ENCODE peak calls at places on chromosomes 2 and 18, in four cellular contexts. One of them, this sample, is unnamed.

GRCh38 chr2:8515390-8515761 is 166.5 kb upstream of the ID2 start:
- DNase-seq in hippocampal formation: peak
- DNase-seq in stimulated activated CD4-positive, alpha-beta T cell treated with anti-CD3 and anti-CD28 coated beads, Interleukin-2, amount 100 ng/mL, for 48 hours: peak
- DNase-seq in H9: no peak
- DNase-seq in this sample: no peak

GRCh38 chr2:101199153-101199810 is 48.1 kb upstream of the TBC1D8 start:
- DNase-seq in hippocampal formation: no peak
- DNase-seq in stimulated activated CD4-positive, alpha-beta T cell treated with anti-CD3 and anti-CD28 coated beads, Interleukin-2, amount 100 ng/mL, for 48 hours: no peak
- DNase-seq in H9: no peak
- DNase-seq in this sample: no peak

GRCh38 chr2:75790121-75790520 is 79.4 kb upstream of the GCFC2 start:
- DNase-seq in stimulated activated CD4-positive, alpha-beta T cell treated with anti-CD3 and anti-CD28 coated beads, Interleukin-2, amount 100 ng/mL, for 48 hours: no peak
- DNase-seq in H9: no peak
- DNase-seq in hippocampal formation: no peak
- DNase-seq in this sample: no peak

GRCh38 chr18:32576296-32576916 is 105.7 kb upstream of the GAREM1 start:
- DNase-seq in hippocampal formation: peak
- DNase-seq in stimulated activated CD4-positive, alpha-beta T cell treated with anti-CD3 and anti-CD28 coated beads, Interleukin-2, amount 100 ng/mL, for 48 hours: no peak
- DNase-seq in H9: peak
- DNase-seq in this sample: no peak

GRCh38 chr2:199485732-199486335 is 28.1 kb upstream of the SATB2 start:
- DNase-seq in stimulated activated CD4-positive, alpha-beta T cell treated with anti-CD3 and anti-CD28 coated beads, Interleukin-2, amount 100 ng/mL, for 48 hours: no peak
- DNase-seq in hippocampal formation: peak
- DNase-seq in H9: peak
- DNase-seq in this sample: peak

GRCh38 chr2:57429821-57430220 is 616.8 kb upstream of the VRK2 start:
- DNase-seq in H9: no peak
- DNase-seq in stimulated activated CD4-positive, alpha-beta T cell treated with anti-CD3 and anti-CD28 coated beads, Interleukin-2, amount 100 ng/mL, for 48 hours: no peak
- DNase-seq in hippocampal formation: no peak
- DNase-seq in this sample: no peak

GRCh38 chr2:187890690-187891089 is 336.5 kb upstream of the TFPI start:
- DNase-seq in stimulated activated CD4-positive, alpha-beta T cell treated with anti-CD3 and anti-CD28 coated beads, Interleukin-2, amount 100 ng/mL, for 48 hours: no peak
- DNase-seq in H9: no peak
- DNase-seq in hippocampal formation: no peak
- DNase-seq in this sample: no peak

GRCh38 chr2:232652505-232652851 is 19.1 kb downstream of the EFHD1 start:
- DNase-seq in stimulated activated CD4-positive, alpha-beta T cell treated with anti-CD3 and anti-CD28 coated beads, Interleukin-2, amount 100 ng/mL, for 48 hours: no peak
- DNase-seq in H9: no peak
- DNase-seq in hippocampal formation: no peak
- DNase-seq in this sample: no peak

GRCh38 chr2:160836755-160837154 is 323.5 kb upstream of the TANK start:
- DNase-seq in hippocampal formation: no peak
- DNase-seq in H9: no peak
- DNase-seq in stimulated activated CD4-positive, alpha-beta T cell treated with anti-CD3 and anti-CD28 coated beads, Interleukin-2, amount 100 ng/mL, for 48 hours: no peak
- DNase-seq in this sample: peak

GRCh38 chr18:13379062-13379800 is 160.7 kb downstream of the LDLRAD4 start:
- DNase-seq in hippocampal formation: no peak
- DNase-seq in H9: no peak
- DNase-seq in stimulated activated CD4-positive, alpha-beta T cell treated with anti-CD3 and anti-CD28 coated beads, Interleukin-2, amount 100 ng/mL, for 48 hours: no peak
- DNase-seq in this sample: no peak

GRCh38 chr2:157468931-157469708 is 25.2 kb upstream of the CYTIP start:
- DNase-seq in H9: no peak
- DNase-seq in hippocampal formation: no peak
- DNase-seq in stimulated activated CD4-positive, alpha-beta T cell treated with anti-CD3 and anti-CD28 coated beads, Interleukin-2, amount 100 ng/mL, for 48 hours: no peak
- DNase-seq in this sample: peak

GRCh38 chr18:70365361-70365760 is 76.5 kb downstream of the SOCS6 start:
- DNase-seq in stimulated activated CD4-positive, alpha-beta T cell treated with anti-CD3 and anti-CD28 coated beads, Interleukin-2, amount 100 ng/mL, for 48 hours: no peak
- DNase-seq in H9: no peak
- DNase-seq in hippocampal formation: no peak
- DNase-seq in this sample: no peak

GRCh38 chr2:143901185-143901842 is 618.6 kb downstream of the ZEB2 start:
- DNase-seq in stimulated activated CD4-positive, alpha-beta T cell treated with anti-CD3 and anti-CD28 coated beads, Interleukin-2, amount 100 ng/mL, for 48 hours: no peak
- DNase-seq in H9: no peak
- DNase-seq in hippocampal formation: no peak
- DNase-seq in this sample: peak

GRCh38 chr18:3340015-3340681 is 78.2 kb downstream of the MYL12B start:
- DNase-seq in H9: no peak
- DNase-seq in hippocampal formation: no peak
- DNase-seq in stimulated activated CD4-positive, alpha-beta T cell treated with anti-CD3 and anti-CD28 coated beads, Interleukin-2, amount 100 ng/mL, for 48 hours: no peak
- DNase-seq in this sample: peak

GRCh38 chr2:74584088-74584645 is 29.6 kb downstream of the DOK1 start:
- DNase-seq in hippocampal formation: no peak
- DNase-seq in H9: no peak
- DNase-seq in stimulated activated CD4-positive, alpha-beta T cell treated with anti-CD3 and anti-CD28 coated beads, Interleukin-2, amount 100 ng/mL, for 48 hours: no peak
- DNase-seq in this sample: peak

GRCh38 chr2:227479865-227480475 is 8.0 kb downstream of the AGFG1 start:
- DNase-seq in H9: no peak
- DNase-seq in hippocampal formation: peak
- DNase-seq in stimulated activated CD4-positive, alpha-beta T cell treated with anti-CD3 and anti-CD28 coated beads, Interleukin-2, amount 100 ng/mL, for 48 hours: no peak
- DNase-seq in this sample: no peak

GRCh38 chr2:33134086-33134763 is 187.5 kb downstream of the LTBP1 start:
- DNase-seq in H9: no peak
- DNase-seq in stimulated activated CD4-positive, alpha-beta T cell treated with anti-CD3 and anti-CD28 coated beads, Interleukin-2, amount 100 ng/mL, for 48 hours: no peak
- DNase-seq in hippocampal formation: peak
- DNase-seq in this sample: peak

GRCh38 chr2:179580378-179581146 is 280.9 kb downstream of the ZNF385B start:
- DNase-seq in H9: no peak
- DNase-seq in stimulated activated CD4-positive, alpha-beta T cell treated with anti-CD3 and anti-CD28 coated beads, Interleukin-2, amount 100 ng/mL, for 48 hours: no peak
- DNase-seq in hippocampal formation: no peak
- DNase-seq in this sample: peak

GRCh38 chr2:85577386-85578242 is at the start of gene VAMP8:
- DNase-seq in hippocampal formation: no peak
- DNase-seq in H9: peak
- DNase-seq in stimulated activated CD4-positive, alpha-beta T cell treated with anti-CD3 and anti-CD28 coated beads, Interleukin-2, amount 100 ng/mL, for 48 hours: peak
- DNase-seq in this sample: peak

GRCh38 chr2:1162768-1163584 is 212.3 kb downstream of the SNTG2 start:
- DNase-seq in H9: no peak
- DNase-seq in stimulated activated CD4-positive, alpha-beta T cell treated with anti-CD3 and anti-CD28 coated beads, Interleukin-2, amount 100 ng/mL, for 48 hours: peak
- DNase-seq in hippocampal formation: no peak
- DNase-seq in this sample: peak

GRCh38 chr18:48074929-48075706 is 144.7 kb upstream of the SMAD2 start:
- DNase-seq in stimulated activated CD4-positive, alpha-beta T cell treated with anti-CD3 and anti-CD28 coated beads, Interleukin-2, amount 100 ng/mL, for 48 hours: no peak
- DNase-seq in hippocampal formation: peak
- DNase-seq in H9: no peak
- DNase-seq in this sample: no peak

GRCh38 chr2:43344911-43345373 is 118.5 kb upstream of the ZFP36L2 start:
- DNase-seq in hippocampal formation: no peak
- DNase-seq in stimulated activated CD4-positive, alpha-beta T cell treated with anti-CD3 and anti-CD28 coated beads, Interleukin-2, amount 100 ng/mL, for 48 hours: no peak
- DNase-seq in H9: no peak
- DNase-seq in this sample: no peak

GRCh38 chr2:168210898-168211570 is 36.4 kb downstream of the STK39 start:
- DNase-seq in stimulated activated CD4-positive, alpha-beta T cell treated with anti-CD3 and anti-CD28 coated beads, Interleukin-2, amount 100 ng/mL, for 48 hours: no peak
- DNase-seq in H9: no peak
- DNase-seq in hippocampal formation: no peak
- DNase-seq in this sample: peak

GRCh38 chr2:107380912-107381311 is 445.8 kb upstream of the RGPD4 start:
- DNase-seq in stimulated activated CD4-positive, alpha-beta T cell treated with anti-CD3 and anti-CD28 coated beads, Interleukin-2, amount 100 ng/mL, for 48 hours: no peak
- DNase-seq in H9: no peak
- DNase-seq in hippocampal formation: no peak
- DNase-seq in this sample: no peak

GRCh38 chr2:147884796-147885195 is 40.0 kb downstream of the ACVR2A start:
- DNase-seq in hippocampal formation: no peak
- DNase-seq in stimulated activated CD4-positive, alpha-beta T cell treated with anti-CD3 and anti-CD28 coated beads, Interleukin-2, amount 100 ng/mL, for 48 hours: no peak
- DNase-seq in H9: no peak
- DNase-seq in this sample: no peak

GRCh38 chr2:237616373-237617304 is 10.7 kb upstream of the LRRFIP1 start:
- DNase-seq in stimulated activated CD4-positive, alpha-beta T cell treated with anti-CD3 and anti-CD28 coated beads, Interleukin-2, amount 100 ng/mL, for 48 hours: no peak
- DNase-seq in hippocampal formation: peak
- DNase-seq in H9: peak
- DNase-seq in this sample: no peak

GRCh38 chr18:13553449-13553848 is 172.9 kb downstream of the FAM210A start:
- DNase-seq in hippocampal formation: no peak
- DNase-seq in H9: no peak
- DNase-seq in stimulated activated CD4-positive, alpha-beta T cell treated with anti-CD3 and anti-CD28 coated beads, Interleukin-2, amount 100 ng/mL, for 48 hours: no peak
- DNase-seq in this sample: no peak

GRCh38 chr2:31987454-31987853 is 23.4 kb downstream of the MEMO1 start:
- DNase-seq in hippocampal formation: no peak
- DNase-seq in H9: no peak
- DNase-seq in stimulated activated CD4-positive, alpha-beta T cell treated with anti-CD3 and anti-CD28 coated beads, Interleukin-2, amount 100 ng/mL, for 48 hours: no peak
- DNase-seq in this sample: peak

GRCh38 chr18:3814840-3815239 is 364.9 kb downstream of the TGIF1 start:
- DNase-seq in stimulated activated CD4-positive, alpha-beta T cell treated with anti-CD3 and anti-CD28 coated beads, Interleukin-2, amount 100 ng/mL, for 48 hours: no peak
- DNase-seq in H9: no peak
- DNase-seq in hippocampal formation: no peak
- DNase-seq in this sample: peak

GRCh38 chr2:60544059-60544458 is 9.4 kb downstream of the BCL11A start:
- DNase-seq in hippocampal formation: no peak
- DNase-seq in stimulated activated CD4-positive, alpha-beta T cell treated with anti-CD3 and anti-CD28 coated beads, Interleukin-2, amount 100 ng/mL, for 48 hours: no peak
- DNase-seq in H9: no peak
- DNase-seq in this sample: no peak

GRCh38 chr2:158806941-158807340 is 11.8 kb downstream of the DAPL1 start:
- DNase-seq in stimulated activated CD4-positive, alpha-beta T cell treated with anti-CD3 and anti-CD28 coated beads, Interleukin-2, amount 100 ng/mL, for 48 hours: no peak
- DNase-seq in H9: no peak
- DNase-seq in hippocampal formation: no peak
- DNase-seq in this sample: no peak

GRCh38 chr2:16153754-16154035 is 213.3 kb downstream of the MYCN start:
- DNase-seq in hippocampal formation: no peak
- DNase-seq in stimulated activated CD4-positive, alpha-beta T cell treated with anti-CD3 and anti-CD28 coated beads, Interleukin-2, amount 100 ng/mL, for 48 hours: no peak
- DNase-seq in H9: no peak
- DNase-seq in this sample: no peak

GRCh38 chr2:88117976-88118375 is 9.9 kb downstream of the FABP1 start:
- DNase-seq in stimulated activated CD4-positive, alpha-beta T cell treated with anti-CD3 and anti-CD28 coated beads, Interleukin-2, amount 100 ng/mL, for 48 hours: no peak
- DNase-seq in H9: no peak
- DNase-seq in hippocampal formation: no peak
- DNase-seq in this sample: no peak

GRCh38 chr2:23824777-23825212 is 102.1 kb downstream of the ATAD2B start:
- DNase-seq in stimulated activated CD4-positive, alpha-beta T cell treated with anti-CD3 and anti-CD28 coated beads, Interleukin-2, amount 100 ng/mL, for 48 hours: peak
- DNase-seq in hippocampal formation: peak
- DNase-seq in H9: no peak
- DNase-seq in this sample: peak

GRCh38 chr2:23568257-23569190 is 183.5 kb downstream of the KLHL29 start:
- DNase-seq in stimulated activated CD4-positive, alpha-beta T cell treated with anti-CD3 and anti-CD28 coated beads, Interleukin-2, amount 100 ng/mL, for 48 hours: no peak
- DNase-seq in H9: no peak
- DNase-seq in hippocampal formation: no peak
- DNase-seq in this sample: no peak

GRCh38 chr2:59570818-59571217 is 982.6 kb downstream of the BCL11A start:
- DNase-seq in stimulated activated CD4-positive, alpha-beta T cell treated with anti-CD3 and anti-CD28 coated beads, Interleukin-2, amount 100 ng/mL, for 48 hours: no peak
- DNase-seq in H9: no peak
- DNase-seq in hippocampal formation: no peak
- DNase-seq in this sample: no peak

GRCh38 chr2:231168460-231169139 is 29.8 kb upstream of the ARMC9 start:
- DNase-seq in stimulated activated CD4-positive, alpha-beta T cell treated with anti-CD3 and anti-CD28 coated beads, Interleukin-2, amount 100 ng/mL, for 48 hours: no peak
- DNase-seq in H9: no peak
- DNase-seq in hippocampal formation: no peak
- DNase-seq in this sample: no peak

GRCh38 chr18:13446581-13447470 is 228.3 kb downstream of the LDLRAD4 start:
- DNase-seq in hippocampal formation: no peak
- DNase-seq in H9: peak
- DNase-seq in stimulated activated CD4-positive, alpha-beta T cell treated with anti-CD3 and anti-CD28 coated beads, Interleukin-2, amount 100 ng/mL, for 48 hours: peak
- DNase-seq in this sample: peak

GRCh38 chr2:118987886-118988285 is 45.9 kb downstream of the MARCO start:
- DNase-seq in stimulated activated CD4-positive, alpha-beta T cell treated with anti-CD3 and anti-CD28 coated beads, Interleukin-2, amount 100 ng/mL, for 48 hours: no peak
- DNase-seq in hippocampal formation: no peak
- DNase-seq in H9: peak
- DNase-seq in this sample: no peak